ENCODE peak calls at places on chromosomes 1 and 21, in five cellular contexts. D, Z, N, C and R are unnamed samples.

GRCh38 chr1:219548386-219548785 is 64.5 kb downstream of the ZC3H11B start:
- DNase-seq in D (no peak), Z (no peak), N (no peak), C (no peak), R (no peak)

GRCh38 chr1:208866351-208866750 is 622.2 kb upstream of the PLXNA2 start:
- DNase-seq in D (no peak), Z (peak), N (no peak), C (no peak), R (no peak)

GRCh38 chr21:35259452-35259851 is 210.3 kb upstream of the RUNX1 start:
- DNase-seq in D (no peak), Z (no peak), N (no peak), C (no peak), R (no peak)

GRCh38 chr21:29145354-29145782 is 14.9 kb downstream of the MAP3K7CL start:
- DNase-seq in D (peak), Z (no peak), N (no peak), C (no peak), R (peak)

GRCh38 chr1:165241952-165242351 is 114.6 kb downstream of the LMX1A start:
- DNase-seq in D (no peak), Z (no peak), N (no peak), C (no peak), R (no peak)

GRCh38 chr1:91884459-91885290 is 1.3 kb downstream of the TGFBR3 start:
- DNase-seq in D (peak), Z (peak), N (peak), C (peak), R (no peak)

GRCh38 chr1:159068877-159069276 is 7.7 kb downstream of the AIM2 start:
- DNase-seq in D (peak), Z (no peak), N (no peak), C (no peak), R (peak)

GRCh38 chr21:33976082-33976979 is 60.7 kb upstream of the ATP5PO start:
- DNase-seq in D (peak), Z (peak), N (peak), C (peak), R (peak)

GRCh38 chr1:112906155-112906698 is 49.8 kb downstream of the SLC16A1 start:
- DNase-seq in D (no peak), Z (no peak), N (no peak), C (no peak), R (no peak)

GRCh38 chr1:31299365-31299764 is 2.5 kb downstream of the ZCCHC17 start:
- DNase-seq in D (peak), Z (no peak), N (no peak), C (no peak), R (peak)

GRCh38 chr1:152112101-152112884 is 3.0 kb downstream of the TCHH start:
- DNase-seq in D (peak), Z (peak), N (no peak), C (peak), R (peak)

GRCh38 chr1:110728388-110728787 is 53.6 kb upstream of the KCNA3 start:
- DNase-seq in D (no peak), Z (no peak), N (no peak), C (no peak), R (no peak)

GRCh38 chr21:45332415-45332814 is 44.7 kb upstream of the POFUT2 start:
- DNase-seq in D (no peak), Z (no peak), N (no peak), C (no peak), R (no peak)

GRCh38 chr1:66929289-66929688 is 4.5 kb downstream of the MIER1 start:
- DNase-seq in D (no peak), Z (no peak), N (no peak), C (no peak), R (no peak)

GRCh38 chr1:155309423-155310021 is 856 bp downstream of the FDPS start:
- DNase-seq in D (no peak), Z (no peak), N (no peak), C (peak), R (no peak)

GRCh38 chr1:226814751-226815496 is 55.5 kb upstream of the PSEN2 start:
- DNase-seq in D (peak), Z (peak), N (no peak), C (no peak), R (peak)

GRCh38 chr21:44378646-44379581 is 25.5 kb downstream of the TRPM2 start:
- DNase-seq in D (no peak), Z (no peak), N (peak), C (no peak), R (no peak)

GRCh38 chr1:226029093-226029496 is 30.0 kb upstream of the SDE2 start:
- DNase-seq in D (no peak), Z (no peak), N (no peak), C (no peak), R (no peak)

GRCh38 chr1:224769987-224770693 is 154.0 kb downstream of the CNIH3 start:
- DNase-seq in D (peak), Z (no peak), N (no peak), C (no peak), R (peak)